ENCODE peak calls at places on chromosomes 1 and 21, in six cellular contexts. H is breast epithelium, K is bronchial epithelial cell, J is GM12878, G is left ventricle myocardium inferior, X is ovary. I is an unnamed sample. For H3K27me3, the result is how much of the 10 kb centered on the place peaks cover.

GRCh38 chr1:156106624-156107488 is 7.7 kb upstream of the LMNA start:
- DNase-seq in H (no peak), K (peak), J (no peak), G (no peak), X (no peak), I (no peak)

GRCh38 chr1:114299331-114300005 is 145.8 kb upstream of the SYT6 start:
- DNase-seq in H (no peak), K (no peak), J (no peak), G (no peak), X (peak), I (no peak)

GRCh38 chr1:100530901-100531487 is 6.9 kb upstream of the GPR88 start:
- DNase-seq in H (no peak), K (peak), J (peak), G (no peak), X (peak), I (peak)

GRCh38 chr1:238063454-238063853 is 172.7 kb upstream of the ZP4 start:
- DNase-seq in H (no peak), K (peak), J (peak), G (no peak), X (no peak), I (no peak)

GRCh38 chr1:231315887-231316286 is 21.8 kb downstream of the EXOC8 start:
- DNase-seq in H (no peak), K (no peak), J (no peak), G (peak), X (no peak), I (peak)

GRCh38 chr1:116751626-116752025 is 2.6 kb upstream of the CD2 start:
- DNase-seq in H (no peak), K (no peak), J (no peak), G (no peak), X (no peak), I (no peak)

GRCh38 chr21:36504067-36505058 is 24.4 kb upstream of the CLDN14 start:
- DNase-seq in H (no peak), K (peak), J (no peak), G (no peak), X (no peak), I (no peak)

GRCh38 chr1:198165927-198166647 is 9.3 kb downstream of the NEK7 start:
- DNase-seq in H (no peak), K (no peak), J (no peak), G (no peak), X (no peak), I (no peak)

GRCh38 chr1:115515270-115515669 is 126.5 kb upstream of the VANGL1 start:
- DNase-seq in H (no peak), K (no peak), J (no peak), G (no peak), X (no peak), I (no peak)

GRCh38 chr21:39750670-39751069 is 5.7 kb downstream of the IGSF5 start:
- DNase-seq in H (no peak), K (no peak), J (no peak), G (no peak), X (no peak), I (no peak)

GRCh38 chr1:3640113-3640932 is 9.6 kb downstream of the WRAP73 start:
- DNase-seq in H (no peak), K (no peak), J (no peak), G (peak), X (no peak), I (no peak)

GRCh38 chr1:63112155-63112914 is 210.0 kb upstream of the FOXD3 start:
- DNase-seq in H (no peak), K (peak), J (no peak), G (no peak), X (no peak), I (no peak)

GRCh38 chr1:40978886-40979240 is 633 bp upstream of the CTPS1 start:
- DNase-seq in H (no peak), K (no peak), J (no peak), G (no peak), X (no peak), I (no peak)

GRCh38 chr1:2319291-2319690 is 72.1 kb downstream of the MORN1 start:
- DNase-seq in H (no peak), K (no peak), J (no peak), G (no peak), X (no peak), I (no peak)

GRCh38 chr1:191483997-191484396 is 674.3 kb upstream of the RGS18 start:
- DNase-seq in H (no peak), K (no peak), J (no peak), G (no peak), X (no peak), I (no peak)

GRCh38 chr1:155034318-155035208 is 939 bp downstream of the DCST1 start:
- DNase-seq in H (no peak), K (peak), J (no peak), G (no peak), X (no peak), I (no peak)
- TF ChIP-seq CTCF in H (no peak), K (peak), J (no peak), G (no peak), X (no peak), I (no peak)

GRCh38 chr1:152109231-152109997 is 5.8 kb downstream of the TCHH start:
- DNase-seq in H (no peak), K (no peak), J (no peak), G (no peak), X (no peak), I (no peak)

GRCh38 chr1:152107289-152107983 is 7.8 kb downstream of the TCHH start:
- DNase-seq in H (no peak), K (no peak), J (no peak), G (no peak), X (no peak), I (no peak)

GRCh38 chr1:152107984-152108898 is 7.0 kb downstream of the TCHH start:
- DNase-seq in H (no peak), K (peak), J (no peak), G (peak), X (no peak), I (no peak)

GRCh38 chr1:152109998-152110294 is 5.3 kb downstream of the TCHH start:
- DNase-seq in H (no peak), K (no peak), J (no peak), G (no peak), X (no peak), I (no peak)

GRCh38 chr1:152108899-152109222 is 6.4 kb downstream of the TCHH start:
- DNase-seq in H (no peak), K (no peak), J (no peak), G (no peak), X (no peak), I (no peak)
- H3K4me3 ChIP-seq in H (peak), K (peak), J (no peak), G (peak), X (no peak), I (peak)

GRCh38 chr1:58573138-58573537 is 3.9 kb downstream of the TACSTD2 start:
- DNase-seq in H (no peak), K (peak), J (no peak), G (no peak), X (no peak), I (no peak)
- H3K27me3 ChIP-seq in H (under half), K (under half), J (under half), G (half or more), X (under half), I (under half)

DNA sequence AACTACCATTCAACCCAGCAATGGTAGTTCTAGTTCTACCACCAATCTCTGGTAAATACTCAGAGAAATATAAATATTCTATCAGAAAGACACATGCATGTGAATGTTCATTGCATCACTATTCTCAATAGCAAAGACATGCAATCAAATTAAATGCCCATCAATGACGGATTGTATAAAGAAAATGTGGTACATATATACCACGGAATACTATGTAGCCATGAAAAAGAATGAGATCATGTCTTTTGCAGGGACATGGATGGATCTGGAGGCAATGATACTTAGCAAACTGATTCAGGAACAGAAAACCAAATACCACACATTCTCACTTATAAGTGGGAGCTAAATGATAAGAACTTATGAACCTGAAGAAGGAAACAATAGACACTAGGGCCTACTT is 37.5 kb upstream of the C1orf87 start:
- DNase-seq in H (no peak), K (no peak), J (no peak), G (no peak), X (no peak), I (no peak)
- TF ChIP-seq CTCF in H (no peak), K (no peak), J (no peak), G (no peak), X (no peak), I (no peak)

DNA sequence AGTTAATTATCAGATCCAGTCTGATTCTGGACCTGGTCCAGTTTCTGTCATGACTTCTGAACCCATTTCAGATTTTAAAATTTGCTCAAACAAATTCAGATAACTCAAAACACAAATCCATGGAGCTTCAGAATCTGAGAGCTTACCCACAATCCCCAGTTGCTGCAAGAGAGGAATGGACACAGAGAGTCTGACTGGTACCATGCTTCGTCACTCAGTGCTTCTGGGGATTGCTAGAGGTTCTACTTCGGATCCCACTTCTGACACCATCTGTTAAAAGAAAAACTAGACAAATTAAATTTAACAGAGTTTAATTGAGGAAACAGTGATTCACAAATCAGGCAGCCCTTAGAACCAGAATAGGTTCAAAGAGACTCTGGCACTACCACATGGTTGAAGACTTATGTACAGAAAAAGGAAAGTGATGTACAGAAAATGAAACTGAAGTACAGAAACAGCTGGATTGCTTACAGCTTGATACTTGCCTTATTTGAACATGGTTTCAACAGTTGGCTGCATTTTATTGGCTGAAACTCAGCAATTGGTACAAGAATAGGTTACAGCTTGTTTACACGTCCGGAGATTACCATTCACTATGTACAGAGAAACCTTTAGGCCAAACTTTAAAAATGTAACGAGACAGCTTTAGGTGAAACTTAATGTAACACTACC is 60.7 kb upstream of the TEKT2 start:
- DNase-seq in H (no peak), K (no peak), J (peak), G (no peak), X (no peak), I (no peak)
- H3K4me3 ChIP-seq in H (no peak), K (no peak), J (peak), G (no peak), X (no peak), I (no peak)

GRCh38 chr1:155083865-155084721 is 5.5 kb downstream of the EFNA3 start:
- DNase-seq in H (peak), K (peak), J (no peak), G (no peak), X (peak), I (no peak)

GRCh38 chr1:155081472-155082300 is 3.0 kb downstream of the EFNA3 start:
- DNase-seq in H (no peak), K (no peak), J (no peak), G (no peak), X (no peak), I (no peak)

GRCh38 chr1:155082941-155083541 is 4.4 kb downstream of the EFNA3 start:
- DNase-seq in H (peak), K (no peak), J (no peak), G (no peak), X (no peak), I (no peak)

GRCh38 chr1:155080250-155081228 is 1.9 kb downstream of the EFNA3 start:
- DNase-seq in H (no peak), K (no peak), J (no peak), G (no peak), X (no peak), I (no peak)

GRCh38 chr1:155082301-155082940 is 3.8 kb downstream of the EFNA3 start:
- DNase-seq in H (no peak), K (no peak), J (no peak), G (no peak), X (no peak), I (no peak)
- H3K27me3 ChIP-seq in H (under half), K (under half), J (under half), G (half or more), X (under half), I (under half)

GRCh38 chr1:1303736-1304135 is 4.0 kb downstream of the ACAP3 start:
- DNase-seq in H (no peak), K (no peak), J (no peak), G (no peak), X (no peak), I (no peak)

GRCh38 chr1:1302951-1303509 is 4.7 kb downstream of the ACAP3 start:
- DNase-seq in H (no peak), K (peak), J (no peak), G (no peak), X (peak), I (no peak)

GRCh38 chr1:1300352-1300739 is 7.4 kb downstream of the ACAP3 start:
- DNase-seq in H (no peak), K (no peak), J (no peak), G (no peak), X (no peak), I (no peak)

GRCh38 chr1:1299686-1300351 is 7.9 kb downstream of the ACAP3 start:
- DNase-seq in H (no peak), K (no peak), J (no peak), G (no peak), X (no peak), I (no peak)

GRCh38 chr1:1302006-1302430 is 5.7 kb downstream of the ACAP3 start:
- DNase-seq in H (no peak), K (no peak), J (no peak), G (no peak), X (no peak), I (no peak)
- TF ChIP-seq CTCF in H (no peak), K (peak), J (peak), G (peak), X (no peak), I (peak)